ENCODE peak calls at places on chromosomes 6 and 20, in nine cellular contexts. C is astrocyte of the cerebellum; W is AG10803; J is WTC11; K is heart left ventricle; D is endodermal cell; E is IMR-90; U is CD4-positive, alpha-beta T cell; G is adrenal gland. T is an unnamed sample.

GRCh38 chr20:50980071-50980681 is 21.6 kb downstream of the MOCS3 start:
- DNase-seq in C (peak; percentile 96), W (peak; percentile 98), J (no peak), K (no peak), D (no peak), E (peak; percentile 100), U (no peak), G (no peak), T (no peak)

GRCh38 chr20:36543187-36544133 is 2.1 kb downstream of the MYL9 start:
- DNase-seq in C (no peak), W (peak; percentile 84), J (no peak), K (peak; percentile 93), D (peak; percentile 40), E (peak; percentile 83), U (no peak), G (peak; percentile 92), T (no peak)

GRCh38 chr6:77624468-77624867 is 28.4 kb upstream of the MEI4 start:
- DNase-seq in C (no peak), W (no peak), J (no peak), K (no peak), D (no peak), E (no peak), U (no peak), G (no peak), T (no peak)

GRCh38 chr6:35247642-35248231 is 11.8 kb upstream of the ZNF76 start:
- DNase-seq in C (no peak), W (no peak), J (no peak), K (no peak), D (no peak), E (no peak), U (no peak), G (no peak), T (no peak)

GRCh38 chr6:167394330-167394729 is 69.4 kb downstream of the TTLL2 start:
- DNase-seq in C (peak; percentile 4), W (no peak), J (no peak), K (no peak), D (no peak), E (no peak), U (no peak), G (no peak), T (no peak)

GRCh38 chr20:63383556-63383955 is 22.4 kb upstream of the CHRNA4 start:
- DNase-seq in C (no peak), W (no peak), J (no peak), K (no peak), D (peak; percentile 74), E (no peak), U (no peak), G (no peak), T (no peak)

GRCh38 chr6:44508646-44509045 is 121.1 kb downstream of the CDC5L start:
- DNase-seq in C (peak; percentile 91), W (peak; percentile 60), J (no peak), K (no peak), D (no peak), E (peak; percentile 85), U (no peak), G (no peak), T (no peak)

GRCh38 chr20:50713677-50714101 is 17.7 kb upstream of the PARD6B start:
- DNase-seq in C (peak; percentile 35), W (peak; percentile 65), J (peak; percentile 35), K (no peak), D (peak; percentile 87), E (peak; percentile 61), U (no peak), G (peak; percentile 42), T (no peak)

GRCh38 chr6:167795874-167796667 is 30.6 kb upstream of the AFDN start:
- DNase-seq in C (no peak), W (no peak), J (no peak), K (peak; percentile 81), D (no peak), E (no peak), U (no peak), G (no peak), T (no peak)

GRCh38 chr6:55866110-55866509 is 9.3 kb downstream of the BMP5 start:
- DNase-seq in C (no peak), W (no peak), J (no peak), K (no peak), D (no peak), E (no peak), U (no peak), G (no peak), T (no peak)

GRCh38 chr6:100538086-100538485 is 73.4 kb upstream of the SIM1 start:
- DNase-seq in C (no peak), W (peak; percentile 5), J (no peak), K (no peak), D (no peak), E (no peak), U (no peak), G (no peak), T (no peak)

GRCh38 chr6:148677594-148678476 is 69.0 kb upstream of the UST start:
- DNase-seq in C (no peak), W (no peak), J (no peak), K (no peak), D (no peak), E (no peak), U (no peak), G (no peak), T (no peak)

GRCh38 chr6:2770171-2770570 is 5.0 kb downstream of the WRNIP1 start:
- DNase-seq in C (no peak), W (no peak), J (no peak), K (peak; percentile 86), D (no peak), E (no peak), U (no peak), G (no peak), T (no peak)

GRCh38 chr6:46848684-46849360 is 55.6 kb downstream of the MEP1A start:
- DNase-seq in C (peak; percentile 32), W (peak; percentile 62), J (peak; percentile 93), K (peak; percentile 89), D (peak; percentile 97), E (peak; percentile 55), U (peak; percentile 27), G (peak; percentile 85), T (peak; percentile 46)
- TF ChIP-seq CTCF in C (peak; percentile 87), W (peak; percentile 76), J (peak; percentile 87), K (peak; percentile 98), D (peak; percentile 99), E (peak; percentile 90), U (peak; percentile 73), G (peak; percentile 96), T (peak; percentile 35)

GRCh38 chr6:106220485-106220884 is 105.1 kb downstream of the ATG5 start:
- DNase-seq in C (no peak), W (no peak), J (no peak), K (no peak), D (no peak), E (no peak), U (no peak), G (no peak), T (no peak)

GRCh38 chr6:106227612-106228507 is 97.7 kb downstream of the ATG5 start:
- DNase-seq in C (no peak), W (no peak), J (no peak), K (no peak), D (no peak), E (no peak), U (no peak), G (no peak), T (no peak)

GRCh38 chr6:106225581-106225980 is 100.0 kb downstream of the ATG5 start:
- DNase-seq in C (no peak), W (no peak), J (no peak), K (no peak), D (no peak), E (no peak), U (no peak), G (no peak), T (no peak)

GRCh38 chr6:106226676-106227075 is 98.9 kb downstream of the ATG5 start:
- DNase-seq in C (no peak), W (no peak), J (no peak), K (no peak), D (no peak), E (no peak), U (no peak), G (no peak), T (no peak)

DNA sequence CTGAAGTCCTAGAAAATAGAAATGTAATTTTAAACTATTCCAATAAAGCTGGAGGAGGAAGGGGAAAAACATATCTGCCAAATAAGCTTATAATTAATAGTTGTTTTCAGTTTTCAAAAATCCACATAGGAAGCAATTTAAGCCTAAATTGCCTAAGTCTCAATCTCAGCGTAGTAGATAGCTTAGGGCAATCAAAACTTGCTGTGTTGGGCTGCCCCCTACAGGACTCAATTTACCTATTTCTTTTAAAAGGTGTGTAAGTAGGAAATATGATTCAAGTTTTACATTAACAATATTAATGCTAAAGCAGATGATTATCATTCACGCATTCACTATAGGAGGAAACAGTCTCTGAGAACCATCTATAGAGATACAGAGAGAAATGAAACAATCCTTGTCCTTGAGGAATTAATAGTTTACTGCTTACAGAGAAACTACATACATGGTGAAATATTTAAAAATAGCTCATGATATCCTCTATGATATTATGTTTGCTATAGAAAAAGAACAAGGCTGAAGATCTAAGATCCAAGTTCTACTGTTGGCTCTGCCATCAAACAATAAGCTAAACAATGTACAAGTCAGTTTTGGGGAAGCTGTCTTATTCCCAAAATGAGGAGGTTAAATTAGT is 102.1 kb downstream of the ATG5 start:
- DNase-seq in C (peak; percentile 79), W (peak; percentile 82), J (peak; percentile 47), K (peak; percentile 35), D (peak; percentile 71), E (peak; percentile 79), U (peak; percentile 60), G (peak; percentile 52), T (no peak)
- TF ChIP-seq CTCF in C (peak; percentile 66), W (peak; percentile 69), J (peak; percentile 58), K (peak; percentile 44), D (peak; percentile 92), E (peak; percentile 80), U (peak; percentile 93), G (peak; percentile 62), T (peak; percentile 17)

GRCh38 chr6:62889240-62889639 is 322.0 kb upstream of the FKBP1C start:
- DNase-seq in C (no peak), W (no peak), J (no peak), K (no peak), D (no peak), E (no peak), U (no peak), G (no peak), T (no peak)

DNA sequence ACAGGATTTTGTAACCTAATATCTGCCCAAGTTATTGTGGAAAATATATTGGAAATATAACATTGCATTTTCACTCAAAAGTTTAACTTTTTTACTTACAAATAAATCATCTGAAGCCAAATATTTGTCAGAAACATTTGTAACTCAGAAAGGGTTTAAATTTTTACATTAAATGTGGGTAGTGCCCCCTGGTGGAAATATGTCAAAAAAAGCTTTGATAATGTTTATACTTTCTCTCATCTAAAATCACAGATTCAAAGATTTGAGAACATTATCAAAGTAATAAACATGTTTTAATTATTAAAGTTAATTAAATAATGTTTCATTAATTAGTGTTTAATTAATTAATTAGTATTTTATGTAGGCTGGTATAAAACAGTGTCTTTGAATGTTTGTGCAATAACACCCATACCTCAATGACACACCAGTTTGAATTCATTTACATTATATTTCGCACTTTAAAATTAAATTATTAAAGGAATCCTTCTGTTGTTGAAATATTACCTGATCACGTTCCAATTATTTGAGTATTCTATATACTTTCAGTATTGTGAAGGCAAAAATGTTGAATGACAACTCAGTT is 320.1 kb upstream of the FKBP1C start:
- DNase-seq in C (no peak), W (peak; percentile 0), J (no peak), K (no peak), D (no peak), E (no peak), U (no peak), G (no peak), T (no peak)
- TF ChIP-seq CTCF in C (no peak), W (peak; percentile 32), J (peak; percentile 24), K (no peak), D (peak; percentile 87), E (peak; percentile 25), U (no peak), G (no peak), T (no peak)

GRCh38 chr20:48829940-48830339 is 2.1 kb upstream of the PREX1 start:
- DNase-seq in C (no peak), W (no peak), J (no peak), K (no peak), D (no peak), E (no peak), U (no peak), G (no peak), T (no peak)
- TF ChIP-seq CTCF in C (no peak), W (no peak), J (no peak), K (no peak), D (no peak), E (no peak), U (no peak), G (no peak), T (no peak)